ENCODE peak calls at places on chromosomes 12 and 14, in seven cellular contexts. M, R, B, G, W, E and P are unnamed samples.

GRCh38 chr14:27528328-27528727 is 930.5 kb upstream of the NOVA1 start:
- DNase-seq in M (no peak), R (peak), B (no peak), G (no peak), W (no peak), E (no peak), P (no peak)

GRCh38 chr14:62409909-62410308 is 635.3 kb downstream of the KCNH5 start:
- DNase-seq in M (no peak), R (no peak), B (no peak), G (no peak), W (no peak), E (no peak), P (no peak)

GRCh38 chr12:85273411-85274075 is 6.5 kb upstream of the ALX1 start:
- DNase-seq in M (no peak), R (peak), B (no peak), G (no peak), W (no peak), E (no peak), P (no peak)

GRCh38 chr12:112992541-112993398 is 14.5 kb downstream of the OAS2 start:
- DNase-seq in M (peak), R (peak), B (peak), G (peak), W (peak), E (no peak), P (peak)

GRCh38 chr12:24599737-24600136 is 349.2 kb downstream of the BCAT1 start:
- DNase-seq in M (no peak), R (no peak), B (no peak), G (no peak), W (no peak), E (no peak), P (no peak)

GRCh38 chr12:563899-564298 is 99.3 kb downstream of the NINJ2 start:
- DNase-seq in M (no peak), R (no peak), B (no peak), G (no peak), W (no peak), E (no peak), P (no peak)

GRCh38 chr14:20530771-20531571 is 25.6 kb downstream of the RNASE10 start:
- DNase-seq in M (peak), R (peak), B (peak), G (peak), W (peak), E (peak), P (peak)

GRCh38 chr12:101697197-101697929 is at the start of gene CHPT1:
- DNase-seq in M (peak), R (peak), B (peak), G (peak), W (peak), E (peak), P (peak)

GRCh38 chr14:50037837-50038236 is 78.5 kb downstream of the VCPKMT start:
- DNase-seq in M (no peak), R (no peak), B (no peak), G (no peak), W (no peak), E (no peak), P (no peak)

GRCh38 chr14:99378782-99379214 is 101.9 kb downstream of the SETD3 start:
- DNase-seq in M (no peak), R (no peak), B (no peak), G (peak), W (no peak), E (no peak), P (no peak)

GRCh38 chr12:45348986-45349385 is 133.1 kb downstream of the ANO6 start:
- DNase-seq in M (no peak), R (no peak), B (no peak), G (no peak), W (no peak), E (no peak), P (no peak)

GRCh38 chr14:23930742-23931141 is 22.8 kb upstream of the DHRS4 start:
- DNase-seq in M (no peak), R (no peak), B (no peak), G (no peak), W (no peak), E (no peak), P (no peak)

GRCh38 chr12:42684171-42685071 is 94.9 kb upstream of the PRICKLE1 start:
- DNase-seq in M (no peak), R (no peak), B (no peak), G (no peak), W (no peak), E (no peak), P (no peak)

GRCh38 chr12:127282786-127283565 is 984.0 kb upstream of the TMEM132C start:
- DNase-seq in M (no peak), R (no peak), B (no peak), G (no peak), W (no peak), E (no peak), P (no peak)

GRCh38 chr14:76352639-76353281 is 23.2 kb upstream of the ESRRB start:
- DNase-seq in M (peak), R (peak), B (peak), G (peak), W (peak), E (peak), P (peak)

GRCh38 chr12:130223767-130224244 is 61.5 kb downstream of the FZD10 start:
- DNase-seq in M (no peak), R (no peak), B (no peak), G (no peak), W (no peak), E (no peak), P (no peak)

GRCh38 chr12:5160827-5161226 is 117.1 kb downstream of the KCNA5 start:
- DNase-seq in M (no peak), R (no peak), B (no peak), G (no peak), W (no peak), E (no peak), P (no peak)

GRCh38 chr12:22625671-22626251 is 790 bp downstream of the ETNK1 start:
- DNase-seq in M (peak), R (peak), B (peak), G (peak), W (no peak), E (peak), P (no peak)

GRCh38 chr12:43840338-43840737 is 4.5 kb downstream of the TMEM117 start:
- DNase-seq in M (no peak), R (no peak), B (no peak), G (no peak), W (no peak), E (no peak), P (no peak)

DNA sequence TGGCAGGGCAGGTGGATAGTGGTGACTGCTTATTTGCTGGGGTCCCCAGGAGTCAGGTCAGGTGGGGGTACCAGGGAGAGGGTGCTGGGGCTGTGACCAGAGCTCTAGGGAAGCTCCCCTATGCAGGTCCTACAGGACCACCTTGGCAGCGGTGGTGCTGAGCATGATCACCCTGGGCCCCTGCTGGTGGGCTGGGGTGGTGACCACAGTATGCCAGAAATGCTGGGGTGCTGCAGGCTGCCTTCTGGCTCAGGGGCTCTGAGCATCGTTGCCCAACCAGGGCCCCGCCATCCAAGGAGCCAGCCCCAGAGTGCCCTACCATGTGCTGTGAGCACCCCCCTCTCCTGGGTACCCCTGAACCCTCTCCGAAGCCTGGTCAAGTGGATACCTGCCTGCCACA is 17.5 kb upstream of the NUDT14 start:
- DNase-seq in M (no peak), R (no peak), B (no peak), G (no peak), W (no peak), E (no peak), P (no peak)
- TF ChIP-seq CTCF in M (no peak), R (peak), B (peak), G (no peak), W (no peak), E (no peak), P (no peak)

GRCh38 chr12:62873826-62874448 is 61.0 kb downstream of the PPM1H start:
- DNase-seq in M (no peak), R (no peak), B (no peak), G (no peak), W (no peak), E (no peak), P (no peak)
- TF ChIP-seq CTCF in M (no peak), R (no peak), B (no peak), G (no peak), W (no peak), E (no peak), P (no peak)

DNA sequence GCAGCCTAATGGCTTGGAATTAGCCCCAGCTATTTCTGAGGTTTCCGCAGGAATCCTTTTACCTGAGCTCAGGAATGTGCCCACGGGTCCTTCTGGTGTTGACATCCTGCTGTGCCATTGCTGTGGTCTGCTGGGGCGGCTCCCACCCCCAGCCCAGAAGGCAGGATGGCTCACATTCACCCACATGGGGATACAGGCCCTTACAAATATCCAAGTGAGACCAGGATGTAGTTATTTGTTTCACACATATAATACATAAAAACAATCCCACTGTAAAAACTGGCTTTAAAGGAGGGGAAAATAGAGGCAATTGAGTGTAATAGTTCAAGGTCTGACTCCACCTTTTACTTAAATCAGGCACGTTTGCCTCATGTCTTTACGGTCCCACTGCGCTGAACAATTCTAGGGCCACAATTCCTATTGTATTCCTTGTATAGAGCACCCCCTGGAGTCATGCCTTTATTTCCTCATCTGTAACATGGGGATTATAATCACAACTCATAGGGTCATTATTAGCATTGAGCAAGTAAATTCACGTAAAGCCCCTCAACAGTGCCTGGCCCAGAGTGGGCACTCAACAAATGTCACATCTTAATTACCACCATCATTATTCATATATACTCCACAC is 57.2 kb upstream of the FICD start:
- DNase-seq in M (no peak), R (no peak), B (no peak), G (no peak), W (no peak), E (no peak), P (no peak)
- TF ChIP-seq CTCF in M (no peak), R (no peak), B (no peak), G (no peak), W (no peak), E (no peak), P (no peak)

GRCh38 chr14:45284802-45285201 is 31.8 kb upstream of the MIS18BP1 start:
- DNase-seq in M (no peak), R (no peak), B (no peak), G (no peak), W (no peak), E (no peak), P (no peak)
- TF ChIP-seq CTCF in M (no peak), R (peak), B (no peak), G (no peak), W (no peak), E (no peak), P (no peak)

GRCh38 chr12:54460317-54460935 is 13.0 kb downstream of the GTSF1 start:
- DNase-seq in M (no peak), R (no peak), B (no peak), G (no peak), W (no peak), E (no peak), P (no peak)
- TF ChIP-seq CTCF in M (no peak), R (no peak), B (no peak), G (no peak), W (no peak), E (no peak), P (no peak)

GRCh38 chr12:120164293-120164692 is 30.2 kb downstream of the GCN1 start:
- DNase-seq in M (no peak), R (no peak), B (no peak), G (no peak), W (no peak), E (no peak), P (no peak)
- TF ChIP-seq CTCF in M (no peak), R (no peak), B (no peak), G (no peak), W (no peak), E (no peak), P (no peak)

GRCh38 chr12:30696103-30696408 is 387 bp upstream of the IPO8 start:
- DNase-seq in M (no peak), R (no peak), B (no peak), G (no peak), W (no peak), E (no peak), P (no peak)
- TF ChIP-seq CTCF in M (no peak), R (no peak), B (no peak), G (no peak), W (no peak), E (no peak), P (no peak)